ENCODE peak calls at places on chromosome 16, in five cellular contexts. One of them, this sample, is unnamed. For H3K4me1, the result is how much of the 10 kb centered on the place peaks cover.

GRCh38 chr16:79997257-79997656 is 396.7 kb upstream of the MAF start:
- DNase-seq in transverse colon: no peak
- DNase-seq in heart right ventricle: no peak
- DNase-seq in endothelial cell of umbilical vein: peak
- DNase-seq in cardiac muscle cell: peak
- DNase-seq in this sample: peak

GRCh38 chr16:1469693-1470201 is 5.1 kb downstream of the CLCN7 start:
- DNase-seq in endothelial cell of umbilical vein: no peak
- DNase-seq in transverse colon: no peak
- DNase-seq in cardiac muscle cell: no peak
- DNase-seq in heart right ventricle: peak
- DNase-seq in this sample: no peak

GRCh38 chr16:5665770-5666169 is 568.2 kb upstream of the EEF2KMT start:
- DNase-seq in endothelial cell of umbilical vein: no peak
- DNase-seq in cardiac muscle cell: no peak
- DNase-seq in heart right ventricle: no peak
- DNase-seq in transverse colon: no peak
- DNase-seq in this sample: no peak

GRCh38 chr16:6247150-6247549 is 1085.5 kb upstream of the RBFOX1 start:
- DNase-seq in heart right ventricle: no peak
- DNase-seq in endothelial cell of umbilical vein: no peak
- DNase-seq in cardiac muscle cell: no peak
- DNase-seq in transverse colon: no peak
- DNase-seq in this sample: no peak

GRCh38 chr16:59385953-59386352 is 651.8 kb upstream of the GOT2 start:
- DNase-seq in transverse colon: no peak
- DNase-seq in cardiac muscle cell: peak
- DNase-seq in heart right ventricle: no peak
- DNase-seq in endothelial cell of umbilical vein: peak
- DNase-seq in this sample: no peak

GRCh38 chr16:19289805-19290490 is 4.4 kb downstream of the CLEC19A start:
- DNase-seq in transverse colon: no peak
- DNase-seq in cardiac muscle cell: no peak
- DNase-seq in heart right ventricle: no peak
- DNase-seq in endothelial cell of umbilical vein: no peak
- DNase-seq in this sample: peak

GRCh38 chr16:49699718-49700117 is 156.2 kb downstream of the ZNF423 start:
- DNase-seq in heart right ventricle: peak
- DNase-seq in cardiac muscle cell: no peak
- DNase-seq in endothelial cell of umbilical vein: no peak
- DNase-seq in transverse colon: no peak
- DNase-seq in this sample: no peak

GRCh38 chr16:3874242-3874641 is 6.3 kb downstream of the CREBBP start:
- DNase-seq in cardiac muscle cell: no peak
- DNase-seq in endothelial cell of umbilical vein: no peak
- DNase-seq in transverse colon: peak
- DNase-seq in heart right ventricle: no peak
- DNase-seq in this sample: no peak

GRCh38 chr16:48498761-48499600 is 111.0 kb downstream of the N4BP1 start:
- DNase-seq in cardiac muscle cell: peak
- DNase-seq in heart right ventricle: no peak
- DNase-seq in endothelial cell of umbilical vein: peak
- DNase-seq in transverse colon: peak
- DNase-seq in this sample: no peak

GRCh38 chr16:13552960-13553257 is 367.0 kb upstream of the ERCC4 start:
- DNase-seq in heart right ventricle: no peak
- DNase-seq in endothelial cell of umbilical vein: no peak
- DNase-seq in cardiac muscle cell: no peak
- DNase-seq in transverse colon: no peak
- DNase-seq in this sample: no peak

GRCh38 chr16:81335669-81336068 is 20.9 kb downstream of the GAN start:
- DNase-seq in endothelial cell of umbilical vein: no peak
- DNase-seq in heart right ventricle: no peak
- DNase-seq in transverse colon: no peak
- DNase-seq in cardiac muscle cell: no peak
- DNase-seq in this sample: no peak

GRCh38 chr16:49013727-49014080 is 267.9 kb downstream of the CBLN1 start:
- DNase-seq in cardiac muscle cell: no peak
- DNase-seq in endothelial cell of umbilical vein: no peak
- DNase-seq in heart right ventricle: no peak
- DNase-seq in transverse colon: no peak
- DNase-seq in this sample: no peak

GRCh38 chr16:750454-750853 is 9.7 kb upstream of the CIAO3 start:
- DNase-seq in heart right ventricle: no peak
- DNase-seq in endothelial cell of umbilical vein: no peak
- DNase-seq in cardiac muscle cell: no peak
- DNase-seq in transverse colon: no peak
- DNase-seq in this sample: no peak

GRCh38 chr16:15643453-15644305 is 725 bp upstream of the MARF1 start:
- DNase-seq in transverse colon: peak
- DNase-seq in cardiac muscle cell: peak
- DNase-seq in endothelial cell of umbilical vein: peak
- DNase-seq in heart right ventricle: no peak
- DNase-seq in this sample: no peak

GRCh38 chr16:12532871-12533610 is 270.6 kb downstream of the CPPED1 start:
- DNase-seq in transverse colon: no peak
- DNase-seq in heart right ventricle: no peak
- DNase-seq in cardiac muscle cell: no peak
- DNase-seq in endothelial cell of umbilical vein: no peak
- DNase-seq in this sample: no peak

GRCh38 chr16:12542818-12543699 is 260.6 kb downstream of the CPPED1 start:
- DNase-seq in endothelial cell of umbilical vein: no peak
- DNase-seq in cardiac muscle cell: no peak
- DNase-seq in transverse colon: no peak
- DNase-seq in heart right ventricle: no peak
- DNase-seq in this sample: no peak

GRCh38 chr16:25897677-25898076 is 205.9 kb downstream of the HS3ST4 start:
- DNase-seq in endothelial cell of umbilical vein: no peak
- DNase-seq in cardiac muscle cell: no peak
- DNase-seq in heart right ventricle: no peak
- DNase-seq in transverse colon: no peak
- DNase-seq in this sample: no peak

GRCh38 chr16:29148867-29149272 is 164.0 kb downstream of the LAT start:
- DNase-seq in cardiac muscle cell: no peak
- DNase-seq in transverse colon: peak
- DNase-seq in heart right ventricle: peak
- DNase-seq in endothelial cell of umbilical vein: no peak
- DNase-seq in this sample: no peak

GRCh38 chr16:1941162-1941923 is 1.7 kb downstream of the MSRB1 start:
- DNase-seq in transverse colon: no peak
- DNase-seq in endothelial cell of umbilical vein: no peak
- DNase-seq in heart right ventricle: no peak
- DNase-seq in cardiac muscle cell: peak
- DNase-seq in this sample: peak

GRCh38 chr16:12323007-12323699 is 346.6 kb downstream of the SNX29 start:
- DNase-seq in endothelial cell of umbilical vein: no peak
- DNase-seq in transverse colon: no peak
- DNase-seq in heart right ventricle: no peak
- DNase-seq in cardiac muscle cell: no peak
- DNase-seq in this sample: no peak

GRCh38 chr16:2970563-2970962 is 1.4 kb downstream of the PAQR4 start:
- DNase-seq in transverse colon: no peak
- DNase-seq in endothelial cell of umbilical vein: no peak
- DNase-seq in cardiac muscle cell: no peak
- DNase-seq in heart right ventricle: no peak
- DNase-seq in this sample: no peak

GRCh38 chr16:76614255-76614654 is 337.1 kb downstream of the CNTNAP4 start:
- DNase-seq in transverse colon: no peak
- DNase-seq in cardiac muscle cell: no peak
- DNase-seq in endothelial cell of umbilical vein: no peak
- DNase-seq in heart right ventricle: no peak
- DNase-seq in this sample: no peak

GRCh38 chr16:11893571-11893970 is 22.2 kb downstream of the GSPT1 start:
- DNase-seq in cardiac muscle cell: no peak
- DNase-seq in transverse colon: no peak
- DNase-seq in endothelial cell of umbilical vein: no peak
- DNase-seq in heart right ventricle: no peak
- DNase-seq in this sample: no peak

GRCh38 chr16:22192261-22193133 is 13.6 kb upstream of the EEF2K start:
- DNase-seq in endothelial cell of umbilical vein: peak
- DNase-seq in cardiac muscle cell: peak
- DNase-seq in heart right ventricle: peak
- DNase-seq in transverse colon: peak
- DNase-seq in this sample: peak

GRCh38 chr16:15950167-15950854 is 895 bp downstream of the ABCC1 start:
- DNase-seq in cardiac muscle cell: peak
- DNase-seq in heart right ventricle: no peak
- DNase-seq in transverse colon: peak
- DNase-seq in endothelial cell of umbilical vein: peak
- DNase-seq in this sample: no peak

GRCh38 chr16:24463196-24463945 is 76.0 kb upstream of the RBBP6 start:
- DNase-seq in heart right ventricle: no peak
- DNase-seq in transverse colon: no peak
- DNase-seq in cardiac muscle cell: peak
- DNase-seq in endothelial cell of umbilical vein: peak
- DNase-seq in this sample: no peak

GRCh38 chr16:75264999-75265910 is 13.8 kb upstream of the BCAR1 start:
- DNase-seq in cardiac muscle cell: no peak
- DNase-seq in endothelial cell of umbilical vein: no peak
- DNase-seq in transverse colon: peak
- DNase-seq in heart right ventricle: peak
- DNase-seq in this sample: no peak

GRCh38 chr16:75266738-75267630 is 15.6 kb upstream of the BCAR1 start:
- DNase-seq in endothelial cell of umbilical vein: no peak
- DNase-seq in heart right ventricle: peak
- DNase-seq in cardiac muscle cell: no peak
- DNase-seq in transverse colon: no peak
- DNase-seq in this sample: no peak

GRCh38 chr16:75264531-75264998 is 13.1 kb upstream of the BCAR1 start:
- DNase-seq in cardiac muscle cell: peak
- DNase-seq in transverse colon: no peak
- DNase-seq in endothelial cell of umbilical vein: peak
- DNase-seq in heart right ventricle: peak
- DNase-seq in this sample: no peak

GRCh38 chr16:75267631-75268264 is 16.3 kb upstream of the BCAR1 start:
- DNase-seq in heart right ventricle: peak
- DNase-seq in transverse colon: peak
- DNase-seq in cardiac muscle cell: no peak
- DNase-seq in endothelial cell of umbilical vein: peak
- DNase-seq in this sample: no peak

DNA sequence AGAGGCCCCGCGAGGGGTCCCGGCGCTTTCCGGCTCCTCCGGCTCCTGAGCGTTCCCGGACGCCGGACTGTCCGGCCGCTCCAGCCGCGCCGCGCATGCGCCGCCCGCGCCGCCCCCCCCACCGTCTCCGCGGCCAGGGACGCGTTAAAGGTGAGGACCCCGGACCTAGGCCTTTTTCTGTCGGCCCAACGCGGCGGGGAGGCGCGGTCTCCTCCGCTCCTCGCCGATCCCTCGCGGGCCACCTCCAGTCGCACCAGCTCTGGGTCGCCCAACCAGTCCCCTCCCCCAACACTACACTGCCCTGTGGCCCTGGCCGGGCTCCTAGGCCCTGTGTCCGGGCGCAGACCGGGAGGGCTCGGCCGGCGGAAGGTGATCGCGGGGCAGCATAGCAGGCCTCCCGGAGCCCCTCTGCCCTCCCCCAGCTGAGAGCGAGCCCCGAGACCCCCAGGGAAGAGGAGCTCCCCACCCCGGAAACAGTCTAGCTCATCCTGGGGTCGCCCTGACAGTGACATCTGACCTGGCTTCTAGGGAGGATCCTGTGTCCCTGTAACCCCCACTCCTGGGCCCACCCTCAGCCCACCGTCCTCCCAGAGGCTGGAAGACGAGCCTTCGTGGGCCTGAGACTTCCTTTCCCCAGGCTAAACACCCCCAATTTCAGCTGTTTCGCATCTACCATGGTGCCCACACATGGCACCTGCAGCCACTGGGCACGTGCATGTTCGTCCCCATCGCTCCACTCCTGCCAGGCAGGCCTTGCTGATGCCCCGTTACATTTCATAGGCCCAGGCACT is 14.7 kb upstream of the BCAR1 start:
- DNase-seq in heart right ventricle: peak
- DNase-seq in transverse colon: peak
- DNase-seq in cardiac muscle cell: peak
- DNase-seq in endothelial cell of umbilical vein: peak
- DNase-seq in this sample: peak
- H3K4me1 ChIP-seq in heart right ventricle: half or more
- H3K4me1 ChIP-seq in transverse colon: half or more
- H3K4me1 ChIP-seq in cardiac muscle cell: under half
- H3K4me1 ChIP-seq in endothelial cell of umbilical vein: under half
- H3K4me1 ChIP-seq in this sample: under half

DNA sequence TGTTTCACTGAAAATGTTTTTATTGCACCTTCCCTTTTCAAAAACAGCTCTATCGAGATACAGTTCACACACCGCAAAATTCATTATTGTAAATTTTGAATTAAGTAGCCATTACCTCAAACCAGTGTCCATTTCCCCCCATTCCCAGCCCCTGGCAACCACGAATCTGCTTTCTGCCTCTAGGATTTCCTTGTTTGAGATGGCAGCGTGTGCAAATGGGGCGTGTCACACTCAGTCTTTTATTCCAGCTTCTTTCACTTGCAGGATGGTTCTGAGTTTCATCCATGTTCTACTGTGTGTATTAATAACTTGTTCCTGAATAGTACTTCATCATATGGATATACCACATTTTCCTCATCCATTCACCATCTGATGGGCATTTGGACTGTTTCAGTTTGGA is 14.8 kb downstream of the ACSF3 start:
- DNase-seq in endothelial cell of umbilical vein: no peak
- DNase-seq in heart right ventricle: no peak
- DNase-seq in cardiac muscle cell: no peak
- DNase-seq in transverse colon: no peak
- DNase-seq in this sample: no peak
- TF ChIP-seq CTCF in endothelial cell of umbilical vein: no peak
- TF ChIP-seq CTCF in heart right ventricle: no peak
- TF ChIP-seq CTCF in cardiac muscle cell: no peak
- TF ChIP-seq CTCF in transverse colon: no peak
- TF ChIP-seq CTCF in this sample: no peak

GRCh38 chr16:85576944-85577343 is 36.2 kb upstream of the GSE1 start:
- DNase-seq in heart right ventricle: no peak
- DNase-seq in cardiac muscle cell: no peak
- DNase-seq in transverse colon: no peak
- DNase-seq in endothelial cell of umbilical vein: no peak
- DNase-seq in this sample: no peak
- H3K4me1 ChIP-seq in heart right ventricle: under half
- H3K4me1 ChIP-seq in cardiac muscle cell: half or more
- H3K4me1 ChIP-seq in transverse colon: half or more
- H3K4me1 ChIP-seq in endothelial cell of umbilical vein: under half
- H3K4me1 ChIP-seq in this sample: under half

DNA sequence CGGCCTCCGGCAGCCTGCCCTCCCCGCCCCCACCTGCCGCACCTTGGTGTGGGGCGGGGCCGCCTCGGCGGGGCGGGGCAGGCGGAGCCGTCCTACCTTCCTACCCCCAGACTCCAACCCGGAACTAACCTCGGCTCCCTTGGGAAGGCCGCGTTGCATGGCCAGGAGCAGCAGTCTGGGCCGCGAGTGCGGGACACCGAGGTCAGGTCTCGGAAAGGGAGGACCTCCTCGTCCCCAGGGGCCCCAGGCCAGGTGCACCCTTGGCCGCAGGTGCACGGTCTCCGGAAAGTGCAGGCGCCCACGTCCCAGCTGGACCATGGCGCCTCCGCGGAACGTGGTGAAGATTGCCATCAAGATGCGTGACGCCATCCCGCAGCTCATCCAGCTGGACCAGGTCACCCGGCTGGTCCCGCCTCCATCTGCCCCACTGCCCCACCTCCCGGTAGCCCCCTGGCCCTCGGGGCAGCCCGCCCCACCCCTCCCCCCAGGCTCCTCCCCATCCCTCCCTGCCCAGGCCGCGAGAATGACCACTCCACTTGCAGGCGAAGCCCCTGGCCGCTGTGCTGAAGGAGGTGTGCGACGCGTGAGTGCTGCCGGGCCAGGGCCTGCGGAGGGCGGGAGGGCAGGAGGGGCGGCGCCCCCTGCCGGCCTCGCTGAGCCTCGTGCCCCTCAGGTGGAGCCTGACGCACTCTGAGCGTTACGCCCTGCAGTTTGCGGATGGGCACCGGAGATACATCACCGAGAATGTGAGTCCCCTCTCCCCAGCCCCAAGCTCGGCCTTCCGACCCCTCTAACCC is at the start of gene ELMO3:
- DNase-seq in endothelial cell of umbilical vein: no peak
- DNase-seq in heart right ventricle: no peak
- DNase-seq in cardiac muscle cell: no peak
- DNase-seq in transverse colon: peak
- DNase-seq in this sample: peak
- TF ChIP-seq CTCF in endothelial cell of umbilical vein: peak
- TF ChIP-seq CTCF in heart right ventricle: peak
- TF ChIP-seq CTCF in cardiac muscle cell: peak
- TF ChIP-seq CTCF in transverse colon: peak
- TF ChIP-seq CTCF in this sample: peak